ENCODE peak calls at places on chromosomes 4 and X, in four cellular contexts. P is GM12864, R is cardiac fibroblast, Y is cardiac muscle cell. G is an unnamed sample.

GRCh38 chr4:138835833-138836521 is 179.6 kb upstream of the NOCT start:
- DNase-seq in P (no peak), R (peak), Y (peak), G (no peak)

GRCh38 chr4:98566491-98567008 is 91.9 kb downstream of the TSPAN5 start:
- DNase-seq in P (no peak), R (peak), Y (peak), G (no peak)

GRCh38 chr4:180827193-180827592 is 1416.0 kb upstream of the TENM3 start:
- DNase-seq in P (no peak), R (peak), Y (peak), G (no peak)

GRCh38 chrX:49884290-49884862 is 5.1 kb downstream of the USP27X start:
- DNase-seq in P (no peak), R (peak), Y (peak), G (no peak)

GRCh38 chrX:11553594-11553993 is 112.1 kb downstream of the ARHGAP6 start:
- DNase-seq in P (no peak), R (no peak), Y (no peak), G (no peak)

GRCh38 chr4:146237092-146237491 is 22.8 kb downstream of the REELD1 start:
- DNase-seq in P (no peak), R (no peak), Y (no peak), G (no peak)

GRCh38 chr4:143407475-143407874 is 70.8 kb downstream of the GAB1 start:
- DNase-seq in P (no peak), R (no peak), Y (no peak), G (no peak)

GRCh38 chrX:18702362-18703195 is 4.9 kb upstream of the PPEF1 start:
- DNase-seq in P (no peak), R (peak), Y (no peak), G (no peak)

GRCh38 chr4:142512161-142512560 is 333.9 kb downstream of the INPP4B start:
- DNase-seq in P (no peak), R (peak), Y (no peak), G (no peak)

GRCh38 chr4:37601527-37601926 is 84.6 kb downstream of the RELL1 start:
- DNase-seq in P (no peak), R (peak), Y (no peak), G (peak)

GRCh38 chrX:31589503-31589902 is 517.7 kb upstream of the FTHL17 start:
- DNase-seq in P (no peak), R (no peak), Y (no peak), G (no peak)

GRCh38 chr4:165464338-165464737 is 85.5 kb downstream of the CPE start:
- DNase-seq in P (no peak), R (no peak), Y (no peak), G (no peak)

GRCh38 chr4:2796261-2797187 is 3.6 kb downstream of the SH3BP2 start:
- DNase-seq in P (no peak), R (no peak), Y (no peak), G (no peak)

GRCh38 chr4:6165766-6166165 is 34.6 kb downstream of the JAKMIP1 start:
- DNase-seq in P (no peak), R (no peak), Y (no peak), G (no peak)

GRCh38 chr4:6222761-6223292 is 22.5 kb upstream of the JAKMIP1 start:
- DNase-seq in P (no peak), R (no peak), Y (peak), G (no peak)

GRCh38 chr4:43360296-43360695 is 467.8 kb downstream of the GRXCR1 start:
- DNase-seq in P (no peak), R (no peak), Y (no peak), G (no peak)

GRCh38 chrX:19602866-19603620 is 87.7 kb upstream of the MAP3K15 start:
- DNase-seq in P (no peak), R (peak), Y (no peak), G (peak)

GRCh38 chr4:992297-993110 is 700 bp downstream of the SLC26A1 start:
- DNase-seq in P (no peak), R (peak), Y (no peak), G (no peak)

GRCh38 chr4:77636902-77637301 is 31.3 kb downstream of the CXCL13 start:
- DNase-seq in P (no peak), R (peak), Y (no peak), G (peak)

GRCh38 chr4:162865102-162865501 is 301.6 kb downstream of the NAF1 start:
- DNase-seq in P (no peak), R (no peak), Y (no peak), G (no peak)

GRCh38 chr4:23881052-23881501 is 8.8 kb downstream of the PPARGC1A start:
- DNase-seq in P (no peak), R (no peak), Y (no peak), G (no peak)

DNA sequence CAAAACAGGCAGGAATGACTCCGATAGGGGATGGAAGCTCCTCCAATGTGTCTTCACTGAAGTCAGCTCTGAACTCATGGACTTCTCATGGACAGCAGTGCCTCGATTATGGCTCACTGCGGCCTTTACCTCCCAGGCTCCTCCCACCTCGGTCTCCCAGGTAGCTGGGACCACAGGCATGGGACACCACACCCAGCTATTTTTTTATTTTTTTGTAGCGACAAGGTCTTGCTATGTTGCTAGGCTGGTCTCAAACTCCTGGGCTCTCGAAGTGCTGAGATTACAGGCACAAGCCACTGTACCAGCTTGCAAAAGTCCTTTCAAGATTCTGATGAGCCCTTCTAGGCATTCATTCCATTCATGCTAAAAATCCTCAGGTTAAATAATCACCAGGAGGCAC is 181.5 kb downstream of the NSUN7 start:
- DNase-seq in P (no peak), R (no peak), Y (no peak), G (no peak)
- H3K4me3 ChIP-seq in P (no peak), R (no peak), Y (no peak), G (no peak)

GRCh38 chrX:55451125-55451524 is 802 bp upstream of the MAGEH1 start:
- DNase-seq in P (no peak), R (no peak), Y (peak), G (no peak)

GRCh38 chrX:55451626-55451989 is 319 bp upstream of the MAGEH1 start:
- DNase-seq in P (no peak), R (no peak), Y (no peak), G (no peak)

GRCh38 chrX:55452825-55453124 is 848 bp downstream of the MAGEH1 start:
- DNase-seq in P (no peak), R (no peak), Y (no peak), G (no peak)

GRCh38 chrX:55451990-55452824 is at the start of gene MAGEH1:
- DNase-seq in P (peak), R (peak), Y (peak), G (peak)

DNA sequence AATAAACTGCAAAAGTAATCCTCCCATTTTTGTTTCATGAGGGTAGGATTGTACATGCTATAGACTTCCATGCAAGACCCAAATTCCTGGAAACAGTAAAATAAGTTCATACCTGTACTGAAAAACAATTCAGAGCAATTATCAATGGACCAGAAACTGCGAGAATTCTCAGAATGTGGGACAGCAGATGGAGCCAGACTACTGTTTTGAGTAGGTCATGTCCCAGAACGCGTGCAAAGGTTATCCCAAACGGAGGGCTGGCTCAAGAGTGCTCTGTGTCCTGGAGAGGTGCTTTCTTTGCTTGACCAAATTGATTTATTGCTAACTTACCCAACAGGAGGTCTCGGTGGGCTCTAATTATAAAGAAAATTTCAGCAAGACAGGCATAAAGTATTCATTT is 1.7 kb upstream of the MAGEH1 start:
- DNase-seq in P (no peak), R (peak), Y (peak), G (no peak)
- TF ChIP-seq CTCF in P (no peak), R (no peak), Y (peak), G (no peak)

DNA sequence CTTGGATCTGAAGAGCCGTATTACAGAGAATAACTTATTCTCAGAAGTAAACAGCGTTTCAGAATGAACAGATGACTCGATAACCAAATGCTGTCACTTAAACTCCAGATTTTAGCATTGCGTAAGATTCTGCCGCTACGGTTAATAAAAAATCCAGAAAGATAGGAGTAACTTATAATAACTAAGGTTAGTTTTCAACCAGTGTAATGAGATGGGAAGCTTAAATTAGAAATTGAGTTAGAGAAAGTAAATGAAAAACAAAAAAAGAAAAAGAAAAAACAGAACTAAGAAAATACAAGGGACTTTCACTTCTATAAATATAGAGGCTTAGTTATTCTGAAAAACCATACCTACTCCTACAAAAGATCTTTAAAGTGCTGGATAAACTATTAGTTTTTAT is 13.1 kb upstream of the PARM1 start:
- DNase-seq in P (no peak), R (no peak), Y (no peak), G (no peak)
- H3K4me3 ChIP-seq in P (no peak), R (no peak), Y (no peak), G (no peak)

DNA sequence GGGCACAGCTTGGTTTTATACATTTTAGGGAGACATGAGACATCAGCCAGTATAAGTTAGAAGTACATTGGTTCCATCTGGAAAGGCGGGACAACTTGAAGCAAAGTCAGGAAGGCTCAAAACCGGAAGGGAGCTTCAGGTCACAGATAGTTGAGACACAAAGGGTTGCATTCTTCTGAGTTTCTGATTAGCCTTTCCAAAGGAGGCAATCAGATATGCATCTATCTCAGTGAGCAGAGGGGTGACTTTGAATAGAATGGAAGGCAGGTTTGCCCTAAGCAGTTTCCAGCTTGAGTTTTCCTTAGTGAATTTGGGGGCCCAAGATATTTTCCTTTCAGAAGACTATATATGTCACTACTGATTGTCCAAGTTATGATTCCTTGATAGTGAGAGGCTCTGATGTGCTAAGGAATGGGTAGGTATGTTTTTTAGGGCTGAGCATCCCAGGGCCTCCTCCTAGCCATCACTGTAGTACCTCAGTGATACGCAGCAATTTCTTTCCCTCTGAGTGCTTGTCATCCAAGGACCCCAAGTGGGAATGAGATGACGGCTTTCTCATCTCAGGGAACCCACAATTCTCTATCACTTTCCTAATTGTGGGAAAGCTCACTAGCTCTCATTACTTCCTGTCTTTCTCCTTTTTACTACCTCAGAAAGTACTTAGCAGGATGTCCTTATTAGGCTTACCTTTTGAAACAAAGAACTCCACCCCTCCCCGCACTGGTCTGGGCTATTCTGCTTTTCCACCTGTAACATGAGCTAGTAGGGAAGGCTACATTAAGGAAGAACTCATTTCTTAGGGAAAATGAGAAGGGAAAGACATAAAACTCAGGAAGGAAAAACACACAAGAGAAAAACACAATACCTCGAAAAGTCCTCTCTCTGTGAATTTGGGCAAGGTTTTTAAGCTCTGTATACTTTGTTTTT is 632.7 kb downstream of the RAPGEF2 start:
- DNase-seq in P (no peak), R (no peak), Y (no peak), G (no peak)
- TF ChIP-seq CTCF in P (no peak), R (no peak), Y (no peak), G (no peak)

GRCh38 chr4:39455486-39455885 is 3.2 kb downstream of the RPL9 start:
- DNase-seq in P (no peak), R (no peak), Y (no peak), G (no peak)
- H3K4me3 ChIP-seq in P (no peak), R (no peak), Y (no peak), G (no peak)

GRCh38 chr4:134906404-134907023 is 704.9 kb upstream of the PABPC4L start:
- DNase-seq in P (no peak), R (peak), Y (peak), G (no peak)
- TF ChIP-seq CTCF in P (no peak), R (no peak), Y (peak), G (no peak)

G was measured in AG04449.